ENCODE peak calls at places on chromosome 16, in seven cellular contexts. J is endothelial cell of umbilical vein, O is HepG2, G is GM23248, Y is astrocyte, H is mammary epithelial cell, W is OCI-LY7. B is an unnamed sample.

GRCh38 chr16:53775821-53776431 is 72.0 kb downstream of the FTO start:
- DNase-seq in J (no peak), G (peak; percentile 94), Y (peak; percentile 95), W (no peak), H (peak; percentile 85), O (peak; percentile 80), B (peak; percentile 76)

GRCh38 chr16:89200124-89200849 is at the start of gene SLC22A31:
- DNase-seq in W (no peak), H (no peak), J (no peak), Y (no peak), O (peak; percentile 70), G (peak; percentile 45), B (no peak)

GRCh38 chr16:10777356-10777755 is 33.7 kb downstream of the NUBP1 start:
- DNase-seq in W (no peak), O (no peak), H (no peak), Y (no peak), G (no peak), J (no peak), B (peak; percentile 50)

GRCh38 chr16:28149016-28149888 is 62.5 kb downstream of the XPO6 start:
- DNase-seq in J (no peak), W (no peak), Y (no peak), H (no peak), O (no peak), G (peak; percentile 21), B (no peak)

GRCh38 chr16:9417898-9418297 is 326.5 kb downstream of the HAPSTR1 start:
- DNase-seq in Y (no peak), J (no peak), W (no peak), H (no peak), G (no peak), O (no peak), B (no peak)

GRCh38 chr16:4561565-4561964 is 5.4 kb downstream of the C16orf96 start:
- DNase-seq in Y (no peak), O (no peak), H (no peak), W (no peak), J (no peak), G (no peak), B (no peak)

GRCh38 chr16:19718624-19718965 is 524 bp downstream of the IQCK start:
- DNase-seq in J (no peak), Y (no peak), W (peak; percentile 8), O (no peak), H (peak; percentile 17), G (peak; percentile 52), B (no peak)

GRCh38 chr16:87653234-87653633 is 50.9 kb downstream of the JPH3 start:
- DNase-seq in O (peak; percentile 38), W (peak; percentile 50), Y (no peak), H (no peak), J (no peak), G (peak; percentile 36), B (peak; percentile 60)

GRCh38 chr16:85167589-85168537 is 55.6 kb upstream of the CIBAR2 start:
- DNase-seq in G (no peak), H (no peak), J (no peak), W (no peak), Y (no peak), O (peak; percentile 72), B (no peak)

GRCh38 chr16:75248142-75248535 is 3.3 kb downstream of the BCAR1 start:
- DNase-seq in W (no peak), O (no peak), H (no peak), G (no peak), J (no peak), Y (no peak), B (no peak)

GRCh38 chr16:75301804-75302203 is 50.4 kb upstream of the BCAR1 start:
- DNase-seq in Y (no peak), J (no peak), O (no peak), G (peak; percentile 61), H (no peak), W (no peak), B (no peak)

GRCh38 chr16:73058221-73058615 is 10.3 kb upstream of the ZFHX3 start:
- DNase-seq in J (peak; percentile 45), W (peak; percentile 72), H (peak; percentile 54), Y (no peak), G (peak; percentile 77), O (no peak), B (peak; percentile 71)

GRCh38 chr16:20944861-20945390 is 44.4 kb downstream of the LYRM1 start:
- DNase-seq in W (peak; percentile 29), H (peak; percentile 19), Y (peak; percentile 57), O (peak; percentile 35), J (peak; percentile 18), G (peak; percentile 27), B (peak; percentile 64)

GRCh38 chr16:80058236-80058635 is 457.7 kb upstream of the MAF start:
- DNase-seq in Y (no peak), W (no peak), O (no peak), G (no peak), J (no peak), H (no peak), B (no peak)

GRCh38 chr16:31767267-31767666 is 106.3 kb upstream of the ZNF267 start:
- DNase-seq in Y (no peak), W (no peak), O (no peak), J (no peak), G (no peak), H (no peak), B (no peak)
- H3K9me3 ChIP-seq in Y (peaks cover 38% of the 10 kb centered on the region), W (peaks cover 16% of the 10 kb centered on the region), O (peaks cover 97% of the 10 kb centered on the region), J (peaks cover 15% of the 10 kb centered on the region), G (peaks cover 7% of the 10 kb centered on the region), H (peaks cover 42% of the 10 kb centered on the region), B (peaks cover 36% of the 10 kb centered on the region)

GRCh38 chr16:77794586-77794985 is 6.2 kb downstream of the VAT1L start:
- DNase-seq in J (peak; percentile 33), Y (peak; percentile 86), W (no peak), G (peak; percentile 89), H (peak; percentile 52), O (no peak), B (no peak)
- H3K79me2 ChIP-seq in J (no peaks in the 10 kb centered on the region), Y (peaks cover 16% of the 10 kb centered on the region), W (no peaks in the 10 kb centered on the region), G (no peaks in the 10 kb centered on the region), H (no peaks in the 10 kb centered on the region), O (no peaks in the 10 kb centered on the region), B (no peaks in the 10 kb centered on the region)

DNA sequence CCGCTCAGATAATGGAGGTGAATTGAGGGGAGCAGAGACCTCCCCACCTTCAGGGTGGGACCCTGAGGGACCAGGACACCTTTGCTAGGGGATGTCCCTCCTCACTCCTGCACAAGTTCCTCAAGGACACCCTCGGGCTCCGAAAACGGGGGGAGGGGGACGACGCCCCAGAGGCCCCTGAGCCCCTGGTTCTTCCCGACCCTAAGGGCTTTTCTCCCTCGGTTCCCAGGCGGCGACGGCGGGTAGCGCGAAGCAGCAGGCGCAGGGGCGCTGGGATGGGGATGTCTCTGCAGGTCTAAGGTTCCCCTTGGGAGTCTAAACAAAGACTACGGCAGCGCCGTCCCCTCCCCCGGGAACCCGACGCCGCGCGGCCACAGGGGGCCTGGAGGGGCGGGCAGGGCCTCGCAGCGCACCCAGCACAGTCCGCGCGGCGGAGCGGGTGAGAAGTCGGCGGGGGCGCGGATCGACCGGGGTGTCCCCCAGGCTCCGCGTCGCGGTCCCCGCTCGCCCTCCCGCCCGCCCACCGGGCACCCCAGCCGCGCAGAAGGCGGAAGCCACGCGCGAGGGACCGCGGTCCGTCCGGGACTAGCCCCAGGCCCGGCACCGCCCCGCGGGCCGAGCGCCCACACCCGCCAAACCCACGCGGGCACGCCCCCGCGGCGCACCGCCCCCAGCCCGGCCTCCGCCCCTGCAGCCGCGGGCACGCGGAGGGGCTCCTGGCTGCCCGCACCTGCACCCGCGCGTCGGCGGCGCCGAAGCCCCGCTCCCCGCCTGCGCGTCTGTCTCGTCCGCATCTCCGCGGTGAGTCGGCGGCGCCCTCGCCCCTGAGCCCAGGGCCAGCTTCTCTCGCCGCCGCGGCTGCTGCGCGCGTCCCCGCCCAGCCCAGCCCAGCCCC is 36.7 kb upstream of the NDRG4 start:
- DNase-seq in H (no peak), O (no peak), G (peak; percentile 26), J (no peak), W (no peak), Y (no peak), B (peak; percentile 77)
- H3K9me3 ChIP-seq in H (no peaks in the 10 kb centered on the region), O (no peaks in the 10 kb centered on the region), G (no peaks in the 10 kb centered on the region), J (no peaks in the 10 kb centered on the region), W (no peaks in the 10 kb centered on the region), Y (no peaks in the 10 kb centered on the region), B (no peaks in the 10 kb centered on the region)

GRCh38 chr16:22022151-22022550 is 14.2 kb downstream of the MOSMO start:
- DNase-seq in O (no peak), H (no peak), Y (no peak), G (no peak), J (no peak), W (no peak), B (no peak)
- H3K79me2 ChIP-seq in O (peaks cover 73% of the 10 kb centered on the region), H (peaks cover 86% of the 10 kb centered on the region), Y (peaks cover 72% of the 10 kb centered on the region), G (peaks cover 88% of the 10 kb centered on the region), J (peaks cover 81% of the 10 kb centered on the region), W (no peaks in the 10 kb centered on the region), B (no peaks in the 10 kb centered on the region)

DNA sequence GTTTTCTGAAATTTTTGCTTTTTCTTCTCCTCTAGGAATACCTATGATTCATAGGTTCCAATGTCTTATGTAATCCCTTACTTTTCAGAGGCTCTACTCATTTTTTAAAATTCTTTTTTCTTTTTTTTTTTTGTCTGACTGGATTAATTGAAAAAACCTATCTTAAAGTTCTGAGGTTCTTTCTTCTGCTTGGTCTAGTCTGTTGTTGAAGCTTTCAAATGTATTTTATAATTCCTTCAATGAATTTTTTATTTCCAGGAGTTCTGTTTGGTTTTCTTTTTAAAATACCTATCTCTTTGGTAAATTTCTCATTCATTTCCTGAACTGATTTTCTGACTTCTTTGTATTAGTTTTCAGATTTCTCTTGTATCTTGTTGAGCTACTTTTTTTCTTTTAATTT is 63.9 kb upstream of the ABCC11 start:
- DNase-seq in J (no peak), Y (no peak), G (peak; percentile 27), W (no peak), O (no peak), H (no peak), B (peak; percentile 51)
- H3K9me3 ChIP-seq in J (peaks cover 4% of the 10 kb centered on the region), Y (no peaks in the 10 kb centered on the region), G (no peaks in the 10 kb centered on the region), W (peaks cover 14% of the 10 kb centered on the region), O (peaks cover 12% of the 10 kb centered on the region), H (no peaks in the 10 kb centered on the region), B (peaks cover 19% of the 10 kb centered on the region)

GRCh38 chr16:17407321-17407720 is 63.4 kb downstream of the XYLT1 start:
- DNase-seq in J (no peak), G (no peak), O (no peak), Y (no peak), H (no peak), W (no peak), B (no peak)

GRCh38 chr16:17409894-17410293 is 60.9 kb downstream of the XYLT1 start:
- DNase-seq in O (no peak), H (no peak), Y (no peak), G (no peak), W (no peak), J (no peak), B (no peak)

GRCh38 chr16:17411263-17411662 is 59.5 kb downstream of the XYLT1 start:
- DNase-seq in O (no peak), J (no peak), G (no peak), W (no peak), H (no peak), Y (no peak), B (no peak)

GRCh38 chr16:17408296-17408695 is 62.5 kb downstream of the XYLT1 start:
- DNase-seq in G (peak; percentile 51), Y (no peak), W (no peak), H (no peak), J (no peak), O (no peak), B (no peak)

DNA sequence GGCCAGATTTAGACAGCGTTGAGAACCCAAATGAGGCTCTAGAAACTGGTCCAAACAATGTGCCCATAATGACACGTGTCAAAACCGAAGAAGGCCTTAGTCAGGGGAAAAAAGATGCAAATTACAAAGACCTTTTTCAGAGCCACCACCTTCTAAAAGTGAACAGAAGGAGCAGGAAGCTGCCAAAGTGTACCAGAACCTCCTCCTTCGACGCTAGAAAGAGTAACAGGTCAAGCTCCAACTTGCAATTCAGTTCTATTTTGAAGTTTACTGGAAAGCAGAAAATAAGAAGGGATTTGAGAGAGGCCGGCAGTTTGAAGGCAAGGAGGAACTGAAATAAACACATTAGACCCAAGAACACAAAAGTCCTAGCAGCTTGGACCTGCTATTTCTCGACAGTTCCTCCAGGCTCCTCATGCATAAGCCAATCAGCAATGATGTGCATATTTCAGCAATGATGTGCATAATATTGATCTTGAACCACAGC is 61.8 kb downstream of the XYLT1 start:
- DNase-seq in G (no peak), Y (no peak), W (peak; percentile 72), O (no peak), H (no peak), J (no peak), B (peak; percentile 78)
- H3K79me2 ChIP-seq in G (peaks cover 69% of the 10 kb centered on the region), Y (peaks cover 65% of the 10 kb centered on the region), W (peaks cover 5% of the 10 kb centered on the region), O (no peaks in the 10 kb centered on the region), H (no peaks in the 10 kb centered on the region), J (no peaks in the 10 kb centered on the region), B (no peaks in the 10 kb centered on the region)

B was measured in Karpas-422.